ENCODE peak calls at places on chromosome 17, in nine cellular contexts. G, Z, J, B, P, Q, S, M and I are unnamed samples.

GRCh38 chr17:79305376-79305775 is 230.8 kb downstream of the ENGASE start:
- DNase-seq in G (no peak), M (no peak), Q (no peak), S (no peak), P (no peak), B (no peak), J (no peak), Z (no peak), I (no peak)

GRCh38 chr17:72171703-72172670 is 51.2 kb downstream of the SOX9 start:
- DNase-seq in B (no peak), S (no peak), P (no peak), M (no peak), J (no peak), G (no peak), Z (no peak), Q (no peak), I (no peak)

GRCh38 chr17:47950448-47950847 is 7.2 kb downstream of the PRR15L start:
- DNase-seq in Q (no peak), B (no peak), G (no peak), S (no peak), P (no peak), M (no peak), Z (no peak), J (no peak), I (no peak)

GRCh38 chr17:219696-220095 is 38.2 kb upstream of the DOC2B start:
- DNase-seq in S (no peak), P (peak; percentile 28), G (no peak), M (no peak), Q (no peak), J (no peak), Z (no peak), B (no peak), I (no peak)

GRCh38 chr17:48335858-48336500 is 94.0 kb downstream of the SKAP1 start:
- DNase-seq in B (no peak), S (peak; percentile 64), P (no peak), G (no peak), Z (no peak), J (no peak), Q (no peak), M (peak; percentile 35), I (no peak)

GRCh38 chr17:41552455-41552854 is 19.4 kb downstream of the KRT9 start:
- DNase-seq in M (no peak), B (no peak), P (no peak), G (no peak), S (no peak), Q (no peak), Z (no peak), J (no peak), I (no peak)

GRCh38 chr17:62998665-62999393 is 32.8 kb downstream of the TANC2 start:
- DNase-seq in Q (no peak), B (no peak), Z (no peak), S (peak; percentile 14), P (no peak), G (no peak), M (no peak), J (no peak), I (no peak)

GRCh38 chr17:44768505-44769142 is 9.8 kb downstream of the ADAM11 start:
- DNase-seq in M (no peak), B (no peak), G (no peak), J (no peak), Q (no peak), Z (no peak), S (no peak), P (no peak), I (no peak)

GRCh38 chr17:72514888-72515287 is 394.1 kb downstream of the SOX9 start:
- DNase-seq in G (no peak), J (peak; percentile 70), B (no peak), Z (no peak), Q (no peak), M (no peak), P (no peak), S (no peak), I (peak; percentile 51)

GRCh38 chr17:78986048-78986648 is 6.4 kb upstream of the LGALS3BP start:
- DNase-seq in J (peak; percentile 61), G (no peak), S (peak; percentile 82), Z (no peak), P (no peak), M (no peak), B (no peak), Q (peak; percentile 19), I (no peak)

GRCh38 chr17:79804856-79805696 is 8.2 kb upstream of the CBX8 start:
- DNase-seq in B (no peak), S (no peak), M (no peak), Z (no peak), P (no peak), J (no peak), Q (no peak), G (no peak), I (no peak)

GRCh38 chr17:43900858-43901754 is 6.2 kb downstream of the MPP2 start:
- DNase-seq in G (no peak), J (no peak), Z (no peak), Q (no peak), M (peak; percentile 72), B (no peak), P (no peak), S (no peak), I (no peak)

GRCh38 chr17:35701491-35701890 is 29.9 kb upstream of the RASL10B start:
- DNase-seq in J (no peak), S (no peak), G (no peak), P (no peak), Q (no peak), B (no peak), M (no peak), Z (no peak), I (no peak)

GRCh38 chr17:44084921-44085320 is 14.4 kb downstream of the G6PC3 start:
- DNase-seq in G (no peak), B (no peak), M (no peak), Q (no peak), J (no peak), P (no peak), Z (no peak), S (no peak), I (no peak)

GRCh38 chr17:51257150-51258081 is 2.4 kb downstream of the MBTD1 start:
- DNase-seq in Q (no peak), S (no peak), Z (no peak), M (no peak), B (no peak), G (no peak), P (no peak), J (no peak), I (no peak)

GRCh38 chr17:76988796-76989195 is 120.6 kb downstream of the MGAT5B start:
- DNase-seq in M (no peak), Z (no peak), Q (no peak), J (no peak), G (no peak), S (no peak), B (no peak), P (no peak), I (no peak)

GRCh38 chr17:36496018-36496789 is 9.7 kb downstream of the ZNHIT3 start:
- DNase-seq in G (no peak), J (no peak), Z (no peak), P (no peak), M (no peak), S (no peak), B (no peak), Q (no peak), I (no peak)

GRCh38 chr17:74635418-74635817 is 11.9 kb upstream of the CD300E start:
- DNase-seq in P (no peak), Z (no peak), J (no peak), B (no peak), S (no peak), G (no peak), Q (no peak), M (no peak), I (no peak)

GRCh38 chr17:7237266-7237760 is 1.9 kb downstream of the PHF23 start:
- DNase-seq in P (no peak), S (no peak), G (no peak), Z (no peak), Q (no peak), J (no peak), B (no peak), M (no peak), I (no peak)
- H3K4me1 ChIP-seq in P (peaks cover 57% of the 10 kb centered on the region), S (peaks cover 35% of the 10 kb centered on the region), G (peaks cover 70% of the 10 kb centered on the region), Z (peaks cover 14% of the 10 kb centered on the region), Q (peaks cover 47% of the 10 kb centered on the region), J (peaks cover 64% of the 10 kb centered on the region), B (peaks cover 10% of the 10 kb centered on the region), M (peaks cover 58% of the 10 kb centered on the region), I (no peaks in the 10 kb centered on the region)

GRCh38 chr17:37828313-37829124 is 83.7 kb upstream of the HNF1B start:
- DNase-seq in P (no peak), S (peak; percentile 66), B (no peak), Z (no peak), G (no peak), J (peak; percentile 40), Q (no peak), M (peak; percentile 77), I (no peak)

GRCh38 chr17:37825851-37826250 is 81.0 kb upstream of the HNF1B start:
- DNase-seq in M (no peak), G (no peak), B (no peak), Z (no peak), P (no peak), J (no peak), S (no peak), Q (no peak), I (no peak)

GRCh38 chr17:37826497-37827115 is 81.7 kb upstream of the HNF1B start:
- DNase-seq in P (peak; percentile 57), B (no peak), S (no peak), J (no peak), M (no peak), G (no peak), Z (no peak), Q (no peak), I (no peak)

GRCh38 chr17:37829446-37830142 is 84.7 kb upstream of the HNF1B start:
- DNase-seq in Q (no peak), S (no peak), M (no peak), Z (no peak), B (no peak), P (no peak), G (no peak), J (no peak), I (no peak)

GRCh38 chr17:37827905-37828304 is 83.0 kb upstream of the HNF1B start:
- DNase-seq in J (no peak), M (no peak), B (no peak), S (peak; percentile 9), P (no peak), G (no peak), Q (no peak), Z (no peak), I (no peak)
- H3K4me3 ChIP-seq in J (no peak overlapping the region), M (no peak overlapping the region), B (no peak overlapping the region), S (no peak overlapping the region), P (no peak overlapping the region), G (no peak overlapping the region), Q (no peak overlapping the region), Z (no peak overlapping the region), I (no peak overlapping the region)

DNA sequence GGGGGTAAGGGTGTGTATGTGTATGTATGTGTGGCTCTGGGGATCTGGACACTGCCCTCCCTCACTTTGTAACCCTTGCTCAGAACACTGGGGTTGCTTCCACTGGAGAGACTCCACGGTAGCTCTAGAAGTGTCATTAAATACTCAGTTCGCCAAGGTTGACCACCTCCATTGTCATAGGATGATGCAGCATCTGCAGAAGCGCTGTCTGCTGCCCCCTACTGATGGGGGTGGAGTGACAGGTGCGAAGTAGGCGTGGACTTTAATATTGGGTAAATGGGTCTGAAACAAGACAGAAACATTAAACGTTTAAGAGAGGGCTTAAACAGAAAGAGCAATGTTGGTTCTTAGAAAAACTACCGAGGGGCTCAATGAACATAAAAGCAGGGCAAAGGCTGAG is 35.5 kb upstream of the STAC2 start:
- DNase-seq in Z (no peak), P (no peak), B (peak; percentile 82), M (no peak), G (peak; percentile 20), J (no peak), Q (no peak), S (peak; percentile 77), I (peak; percentile 33)
- TF ChIP-seq CTCF in Z (no peak), P (peak; percentile 28), B (peak; percentile 92), M (peak; percentile 39), G (peak; percentile 60), J (peak; percentile 31), Q (peak; percentile 27), S (peak; percentile 85), I (peak; percentile 46)

GRCh38 chr17:75876938-75877751 is 1.2 kb downstream of the TRIM47 start:
- DNase-seq in Q (peak; percentile 35), B (peak; percentile 70), S (no peak), P (peak; percentile 85), G (no peak), M (peak; percentile 85), Z (peak; percentile 98), J (peak; percentile 94), I (peak; percentile 75)
- H3K4me1 ChIP-seq in Q (peaks cover 43% of the 10 kb centered on the region), B (no peaks in the 10 kb centered on the region), S (peaks cover 73% of the 10 kb centered on the region), P (peaks cover 60% of the 10 kb centered on the region), G (peaks cover 14% of the 10 kb centered on the region), M (peaks cover 43% of the 10 kb centered on the region), Z (peaks cover 19% of the 10 kb centered on the region), J (peaks cover 67% of the 10 kb centered on the region), I (peaks cover 9% of the 10 kb centered on the region)